ENCODE peak calls at places on chromosomes 13 and 19, in five cellular contexts. F is NCI-H460, N is HFFc6, W is GM12865, J is HTR-8/SVneo. C is an unnamed sample.

GRCh38 chr13:29935309-29935981 is 85.0 kb upstream of the UBL3 start:
- DNase-seq in F (no peak), N (no peak), W (peak), J (no peak), C (no peak)

GRCh38 chr13:46354143-46355087 is 32.6 kb downstream of the RUBCNL start:
- DNase-seq in F (no peak), N (peak), W (peak), J (peak), C (peak)

GRCh38 chr13:43272866-43273265 is 249.5 kb downstream of the DNAJC15 start:
- DNase-seq in F (no peak), N (no peak), W (no peak), J (no peak), C (no peak)

GRCh38 chr13:110287031-110287828 is 19.7 kb downstream of the COL4A1 start:
- DNase-seq in F (no peak), N (no peak), W (no peak), J (no peak), C (no peak)

GRCh38 chr13:113839536-113840204 is 24.2 kb downstream of the GAS6 start:
- DNase-seq in F (no peak), N (no peak), W (no peak), J (no peak), C (no peak)

GRCh38 chr19:6230991-6231448 is 48.8 kb downstream of the MLLT1 start:
- DNase-seq in F (no peak), N (no peak), W (no peak), J (no peak), C (no peak)

GRCh38 chr13:27406178-27406939 is 18.1 kb upstream of the GTF3A start:
- DNase-seq in F (peak), N (peak), W (peak), J (peak), C (peak)

GRCh38 chr19:34274284-34274826 is 20.0 kb downstream of the GARRE1 start:
- DNase-seq in F (no peak), N (peak), W (no peak), J (peak), C (peak)

GRCh38 chr19:7706662-7707454 is 4.9 kb upstream of the FCER2 start:
- DNase-seq in F (no peak), N (no peak), W (no peak), J (no peak), C (no peak)

GRCh38 chr19:44718441-44719261 is 19.7 kb downstream of the CEACAM16 start:
- DNase-seq in F (no peak), N (no peak), W (no peak), J (peak), C (peak)

GRCh38 chr19:48754950-48755645 is at the start of gene FGF21:
- DNase-seq in F (no peak), N (no peak), W (no peak), J (no peak), C (no peak)

GRCh38 chr13:71865858-71866172 is 1.2 kb downstream of the DACH1 start:
- DNase-seq in F (no peak), N (no peak), W (no peak), J (no peak), C (no peak)

GRCh38 chr19:17556995-17557394 is 1.5 kb downstream of the COLGALT1 start:
- DNase-seq in F (no peak), N (no peak), W (no peak), J (no peak), C (no peak)

GRCh38 chr13:105969761-105970160 is 565.7 kb downstream of the EFNB2 start:
- DNase-seq in F (no peak), N (peak), W (no peak), J (peak), C (peak)

GRCh38 chr13:111048387-111048786 is 66.7 kb upstream of the ARHGEF7 start:
- DNase-seq in F (no peak), N (no peak), W (no peak), J (no peak), C (no peak)

GRCh38 chr19:29610574-29611271 is 4.6 kb downstream of the POP4 start:
- DNase-seq in F (peak), N (peak), W (peak), J (peak), C (peak)

GRCh38 chr13:38814331-38814730 is 127.5 kb downstream of the FREM2 start:
- DNase-seq in F (no peak), N (no peak), W (no peak), J (no peak), C (no peak)

GRCh38 chr13:82947121-82948077 is 934.9 kb downstream of the SLITRK1 start:
- DNase-seq in F (no peak), N (peak), W (no peak), J (no peak), C (peak)

GRCh38 chr19:16462757-16463250 is 9.0 kb downstream of the EPS15L1 start:
- DNase-seq in F (no peak), N (peak), W (no peak), J (no peak), C (peak)

GRCh38 chr19:14114854-14115253 is 2.7 kb downstream of the PRKACA start:
- DNase-seq in F (no peak), N (no peak), W (peak), J (peak), C (no peak)

GRCh38 chr13:76762731-76763130 is 123.5 kb downstream of the KCTD12 start:
- DNase-seq in F (no peak), N (no peak), W (no peak), J (no peak), C (no peak)

GRCh38 chr19:56692496-56692895 is 20.9 kb upstream of the ZNF835 start:
- DNase-seq in F (no peak), N (no peak), W (no peak), J (no peak), C (no peak)

GRCh38 chr19:15263361-15263985 is 31.2 kb upstream of the EPHX3 start:
- DNase-seq in F (no peak), N (no peak), W (no peak), J (no peak), C (no peak)